ENCODE peak calls at places on chromosome 3, in four cellular contexts. P is HCT116; B is CD4-positive, alpha-beta T cell; G is H9. R is an unnamed sample.

GRCh38 chr3:117603097-117603496 is 893.5 kb downstream of the TUSC7 start:
- DNase-seq in P (no peak), B (no peak), G (no peak), R (no peak)

GRCh38 chr3:56976666-56977560 is 83.6 kb upstream of the SPATA12 start:
- DNase-seq in P (no peak), B (no peak), G (no peak), R (no peak)

GRCh38 chr3:159789742-159790635 is 198.6 kb upstream of the IL12A start:
- DNase-seq in P (no peak), B (no peak), G (no peak), R (no peak)

GRCh38 chr3:101262393-101263240 is 57.8 kb downstream of the IMPG2 start:
- DNase-seq in P (no peak), B (no peak), G (no peak), R (no peak)

GRCh38 chr3:186653984-186654383 is 11.8 kb upstream of the HRG start:
- DNase-seq in P (peak; percentile 13), B (no peak), G (peak; percentile 86), R (no peak)

GRCh38 chr3:103410231-103410630 is 975.4 kb downstream of the ZPLD1 start:
- DNase-seq in P (no peak), B (no peak), G (peak; percentile 78), R (no peak)

GRCh38 chr3:106824856-106825255 is 552.4 kb upstream of the CCDC54 start:
- DNase-seq in P (peak; percentile 12), B (no peak), G (peak; percentile 56), R (no peak)

GRCh38 chr3:24682141-24682547 is 187.5 kb upstream of the THRB start:
- DNase-seq in P (no peak), B (no peak), G (no peak), R (no peak)

GRCh38 chr3:52005571-52005986 is 9.9 kb upstream of the RPL29 start:
- DNase-seq in P (no peak), B (no peak), G (peak; percentile 84), R (no peak)

GRCh38 chr3:28328188-28329151 is 20.1 kb upstream of the ZCWPW2 start:
- DNase-seq in P (no peak), B (no peak), G (no peak), R (no peak)

DNA sequence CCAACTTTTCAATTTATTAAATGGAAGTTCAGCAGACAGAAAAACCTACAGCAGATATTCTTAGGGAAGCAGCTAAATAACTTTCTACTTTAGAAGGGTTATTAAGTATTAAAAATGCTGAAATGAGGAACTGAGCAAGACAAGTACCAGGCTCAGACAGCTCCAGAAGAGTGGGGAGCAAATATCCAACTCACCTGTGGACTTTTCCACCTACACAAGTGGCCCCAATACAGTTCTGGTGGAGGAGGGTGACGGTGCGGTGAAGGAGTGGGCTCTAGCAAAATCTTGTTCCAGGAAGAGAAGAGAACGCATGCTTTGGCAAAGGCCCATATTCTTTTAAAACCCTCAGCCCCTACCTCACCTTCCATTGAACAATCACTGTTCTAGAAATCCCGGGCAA is 129.7 kb upstream of the LMOD3 start:
- DNase-seq in P (no peak), B (no peak), G (no peak), R (no peak)
- H3K27me3 ChIP-seq in P (peaks cover 5% of the 10 kb centered on the region), B (no peaks in the 10 kb centered on the region), G (peaks cover 8% of the 10 kb centered on the region), R (no peaks in the 10 kb centered on the region)

GRCh38 chr3:6018456-6018855 is 830.9 kb downstream of the EDEM1 start:
- DNase-seq in P (no peak), B (no peak), G (no peak), R (no peak)
- H3K9me3 ChIP-seq in P (no peaks in the 10 kb centered on the region), B (peaks cover 8% of the 10 kb centered on the region), G (no peaks in the 10 kb centered on the region), R (peaks cover 5% of the 10 kb centered on the region)

GRCh38 chr3:197392961-197393360 is 94.5 kb upstream of the DLG1 start:
- DNase-seq in P (no peak), B (no peak), G (no peak), R (no peak)

GRCh38 chr3:197393711-197394110 is 95.3 kb upstream of the DLG1 start:
- DNase-seq in P (no peak), B (no peak), G (no peak), R (no peak)

GRCh38 chr3:197398301-197398878 is 100.0 kb upstream of the DLG1 start:
- DNase-seq in P (no peak), B (no peak), G (no peak), R (no peak)

GRCh38 chr3:197397812-197398211 is 99.4 kb upstream of the DLG1 start:
- DNase-seq in P (no peak), B (no peak), G (no peak), R (no peak)

GRCh38 chr3:197394464-197395321 is 96.3 kb upstream of the DLG1 start:
- DNase-seq in P (peak; percentile 78), B (peak; percentile 3), G (no peak), R (no peak)
- H3K27me3 ChIP-seq in P (peaks cover 5% of the 10 kb centered on the region), B (peaks cover 14% of the 10 kb centered on the region), G (no peaks in the 10 kb centered on the region), R (no peaks in the 10 kb centered on the region)

GRCh38 chr3:178982138-178982537 is 89.5 kb downstream of the ZMAT3 start:
- DNase-seq in P (no peak), B (no peak), G (no peak), R (no peak)

GRCh38 chr3:178989821-178990220 is 81.8 kb downstream of the ZMAT3 start:
- DNase-seq in P (no peak), B (no peak), G (no peak), R (no peak)

GRCh38 chr3:178986456-178986855 is 85.2 kb downstream of the ZMAT3 start:
- DNase-seq in P (no peak), B (no peak), G (no peak), R (no peak)

GRCh38 chr3:178990293-178990692 is 81.3 kb downstream of the ZMAT3 start:
- DNase-seq in P (no peak), B (no peak), G (no peak), R (no peak)

GRCh38 chr3:178987745-178988144 is 83.9 kb downstream of the ZMAT3 start:
- DNase-seq in P (no peak), B (no peak), G (no peak), R (no peak)
- H3K9me3 ChIP-seq in P (peaks cover 12% of the 10 kb centered on the region), B (peaks cover 23% of the 10 kb centered on the region), G (peaks cover 38% of the 10 kb centered on the region), R (peaks cover 39% of the 10 kb centered on the region)

GRCh38 chr3:181712190-181712504 is 422 bp downstream of the SOX2 start:
- DNase-seq in P (no peak), B (no peak), G (no peak), R (no peak)

GRCh38 chr3:181715601-181716340 is 4.0 kb downstream of the SOX2 start:
- DNase-seq in P (no peak), B (no peak), G (no peak), R (no peak)

GRCh38 chr3:181712505-181713299 is 977 bp downstream of the SOX2 start:
- DNase-seq in P (no peak), B (no peak), G (no peak), R (no peak)

GRCh38 chr3:181713300-181713647 is 1.5 kb downstream of the SOX2 start:
- DNase-seq in P (no peak), B (no peak), G (no peak), R (no peak)

GRCh38 chr3:181713673-181714270 is 2.0 kb downstream of the SOX2 start:
- DNase-seq in P (no peak), B (no peak), G (no peak), R (no peak)
- H3K27me3 ChIP-seq in P (peaks cover 3% of the 10 kb centered on the region), B (peaks cover 93% of the 10 kb centered on the region), G (no peaks in the 10 kb centered on the region), R (peaks cover 99% of the 10 kb centered on the region)

DNA sequence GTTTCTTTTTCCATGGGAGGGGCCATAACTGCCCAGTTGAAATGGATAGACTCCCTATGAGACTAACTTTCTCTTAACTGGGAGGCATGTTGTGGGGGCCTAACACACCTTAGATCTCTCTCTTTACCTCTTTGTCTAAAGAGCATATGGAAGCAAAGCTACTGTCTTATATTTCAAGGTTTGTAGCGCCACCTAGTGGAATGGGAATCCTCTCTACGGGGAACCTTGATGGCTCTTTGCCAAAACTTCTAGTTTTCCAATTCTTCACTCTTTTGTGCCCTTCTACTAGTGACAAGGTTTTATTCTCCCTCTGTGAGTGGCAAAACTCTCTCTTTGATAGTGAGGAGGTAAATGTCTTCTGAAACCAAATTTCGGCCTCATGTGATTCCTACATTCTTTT is 1030.4 kb upstream of the CADM2 start:
- DNase-seq in P (peak; percentile 8), B (no peak), G (no peak), R (no peak)
- H3K9me3 ChIP-seq in P (peaks cover 29% of the 10 kb centered on the region), B (peaks cover 24% of the 10 kb centered on the region), G (peaks cover 8% of the 10 kb centered on the region), R (peaks cover 29% of the 10 kb centered on the region)

DNA sequence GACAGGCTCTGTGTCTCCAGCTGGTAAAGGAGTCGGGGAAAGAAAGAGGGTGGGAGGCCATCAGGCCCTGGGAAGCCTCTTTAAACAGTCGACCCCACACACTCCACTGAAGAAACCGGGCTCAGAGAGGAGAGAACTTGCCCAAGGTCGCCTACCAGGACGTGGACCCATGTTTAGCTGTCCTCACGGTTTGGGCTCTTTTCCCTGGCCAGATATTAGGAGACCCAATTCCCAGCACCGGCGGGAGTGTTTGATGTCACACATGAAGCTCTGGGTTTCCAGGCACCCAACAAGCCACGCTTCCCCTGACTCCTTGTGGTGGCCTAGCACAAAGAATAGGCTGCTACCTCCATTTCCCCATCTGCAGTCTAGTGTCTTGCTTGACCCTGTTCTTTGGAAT is 52.2 kb upstream of the GRIP2 start:
- DNase-seq in P (no peak), B (no peak), G (no peak), R (no peak)
- H3K27me3 ChIP-seq in P (no peaks in the 10 kb centered on the region), B (peaks cover 5% of the 10 kb centered on the region), G (no peaks in the 10 kb centered on the region), R (peaks cover 17% of the 10 kb centered on the region)

DNA sequence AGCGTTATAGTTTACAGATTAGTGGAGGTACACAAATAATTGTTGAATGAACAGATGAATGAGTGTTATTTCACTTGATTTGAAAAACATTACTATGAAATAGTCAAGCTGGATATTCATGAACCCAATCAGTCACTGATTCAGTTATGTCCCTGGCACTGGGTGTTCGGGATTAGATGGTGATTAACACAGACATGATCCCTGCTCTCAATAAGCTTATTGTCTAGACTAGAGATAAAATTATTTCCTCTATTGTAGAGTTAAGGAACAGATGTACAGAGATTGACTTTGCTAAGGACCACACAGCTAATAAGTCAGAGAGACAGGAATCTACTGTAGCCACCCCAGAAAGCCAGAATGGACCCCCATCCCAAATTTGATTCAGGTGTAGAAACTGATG is 963 bp downstream of the GRAMD1C start:
- DNase-seq in P (no peak), B (no peak), G (no peak), R (no peak)
- H3K9me3 ChIP-seq in P (no peaks in the 10 kb centered on the region), B (no peaks in the 10 kb centered on the region), G (no peaks in the 10 kb centered on the region), R (no peaks in the 10 kb centered on the region)

R was measured in lower lobe of right lung.